ENCODE peak calls at places on chromosomes 13 and 19, in five cellular contexts. Y, E, I, J and C are unnamed samples.

GRCh38 chr19:29091127-29091526 is 121.8 kb downstream of the UQCRFS1 start:
- DNase-seq in I (no peak), J (no peak), Y (no peak), E (no peak), C (no peak)

GRCh38 chr13:78401833-78402232 is 201.5 kb downstream of the POU4F1 start:
- DNase-seq in Y (no peak), J (no peak), E (peak), I (no peak), C (no peak)

GRCh38 chr19:10580979-10581631 is 6.0 kb downstream of the AP1M2 start:
- DNase-seq in I (peak), Y (no peak), J (peak), E (peak), C (peak)

GRCh38 chr19:51514866-51515481 is 13.4 kb upstream of the SIGLEC12 start:
- DNase-seq in Y (peak), I (peak), E (peak), J (peak), C (no peak)

GRCh38 chr13:83295684-83296083 is 586.6 kb downstream of the SLITRK1 start:
- DNase-seq in J (no peak), Y (no peak), E (no peak), I (no peak), C (no peak)

GRCh38 chr13:106132216-106132615 is 403.2 kb downstream of the EFNB2 start:
- DNase-seq in I (no peak), J (no peak), E (no peak), Y (no peak), C (no peak)

GRCh38 chr19:33156354-33156753 is 24.4 kb downstream of the WDR88 start:
- DNase-seq in E (no peak), Y (no peak), J (no peak), I (peak), C (no peak)

GRCh38 chr19:50464348-50464747 is 12.0 kb upstream of the EMC10 start:
- DNase-seq in E (no peak), J (no peak), I (no peak), Y (no peak), C (no peak)

GRCh38 chr19:14325863-14326262 is 55.4 kb upstream of the ADGRE5 start:
- DNase-seq in J (no peak), Y (no peak), E (no peak), I (no peak), C (no peak)

GRCh38 chr19:39310558-39311311 is 9.9 kb downstream of the LRFN1 start:
- DNase-seq in I (no peak), J (peak), E (no peak), Y (no peak), C (no peak)

GRCh38 chr19:39308531-39309304 is 11.9 kb downstream of the LRFN1 start:
- DNase-seq in Y (no peak), J (peak), E (peak), I (no peak), C (peak)

GRCh38 chr19:39306075-39306474 is 9.9 kb downstream of the IFNL1 start:
- DNase-seq in J (no peak), I (no peak), Y (no peak), E (no peak), C (no peak)

GRCh38 chr19:39307233-39307821 is 11.1 kb downstream of the IFNL1 start:
- DNase-seq in Y (no peak), J (no peak), I (no peak), E (no peak), C (no peak)

DNA sequence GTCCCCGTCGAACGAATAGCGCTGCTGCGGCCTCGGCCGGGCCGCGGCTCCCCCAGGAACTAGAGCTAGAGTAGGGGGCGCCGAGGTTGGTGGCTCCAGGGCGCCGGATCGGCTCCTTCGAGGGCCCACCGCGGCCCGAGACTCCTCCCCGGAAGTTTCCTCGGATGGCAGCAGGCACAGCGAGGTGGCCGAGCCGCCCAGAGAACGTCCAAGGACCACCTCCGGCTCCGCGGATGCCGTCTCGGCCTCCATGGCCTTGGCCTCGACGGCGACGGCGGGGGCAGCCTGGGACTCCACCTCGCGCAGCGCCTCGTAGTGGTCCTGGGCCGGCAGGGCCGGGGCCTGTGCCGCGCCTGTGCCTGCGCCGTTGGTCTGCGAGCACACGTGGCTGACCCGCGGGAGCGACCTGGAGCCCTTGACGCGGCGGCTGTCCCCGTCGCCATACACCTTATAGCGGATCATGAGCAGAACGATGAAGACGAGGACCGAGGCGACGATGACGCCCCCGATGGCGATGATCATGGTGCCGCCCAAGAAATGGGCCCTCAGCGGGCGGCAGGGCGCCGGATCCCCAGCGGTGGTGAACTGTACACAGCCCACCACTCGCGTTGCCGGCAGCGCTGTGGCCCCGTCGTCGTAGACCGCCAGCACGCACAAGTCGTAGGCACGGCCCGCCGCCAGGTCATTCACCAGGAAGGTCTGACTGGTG is 11.8 kb downstream of the IFNL1 start:
- DNase-seq in I (no peak), E (no peak), J (no peak), Y (no peak), C (no peak)
- H3K4me2 ChIP-seq in I (no peak), E (no peak), J (no peak), Y (no peak), C (peak)

GRCh38 chr13:113756441-113757097 is 2.5 kb upstream of the TMEM255B start:
- DNase-seq in I (no peak), J (no peak), E (no peak), Y (no peak), C (no peak)
- TF ChIP-seq TAF1 in I (no peak), J (no peak), E (no peak), Y (no peak), C (no peak)

GRCh38 chr13:86510792-86511191 is 711.6 kb upstream of the SLITRK6 start:
- DNase-seq in I (no peak), E (no peak), J (no peak), Y (no peak), C (no peak)
- H3K4me2 ChIP-seq in I (no peak), E (no peak), J (no peak), Y (no peak), C (no peak)

GRCh38 chr13:33677215-33677614 is 140.7 kb upstream of the RFC3 start:
- DNase-seq in Y (no peak), J (no peak), I (no peak), E (no peak), C (no peak)

GRCh38 chr13:33676045-33676699 is 141.8 kb upstream of the RFC3 start:
- DNase-seq in E (no peak), I (peak), Y (no peak), J (no peak), C (no peak)

GRCh38 chr13:33678906-33679657 is 138.9 kb upstream of the RFC3 start:
- DNase-seq in E (no peak), J (peak), Y (peak), I (peak), C (no peak)

GRCh38 chr13:33678084-33678483 is 139.9 kb upstream of the RFC3 start:
- DNase-seq in I (no peak), E (no peak), J (peak), Y (no peak), C (no peak)

DNA sequence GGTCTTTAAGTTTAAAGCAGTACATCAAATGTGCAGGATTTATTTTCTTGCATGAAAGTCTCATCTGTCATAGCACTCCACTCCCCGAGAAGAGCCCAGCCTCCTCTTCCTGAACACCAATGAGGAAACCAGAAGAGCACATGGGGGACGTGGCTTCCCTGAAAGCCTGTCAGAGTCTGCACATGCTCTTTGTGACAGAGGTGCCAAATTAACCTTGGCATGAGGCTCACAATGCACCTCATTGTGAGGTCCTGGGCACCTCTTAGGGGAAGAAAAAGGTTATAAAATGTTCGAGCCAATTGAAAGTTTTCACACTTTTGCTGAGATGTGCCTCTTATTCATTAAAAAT is 141.3 kb upstream of the RFC3 start:
- DNase-seq in Y (no peak), E (peak), I (peak), J (no peak), C (no peak)
- TF ChIP-seq TAF1 in Y (no peak), E (no peak), I (no peak), J (no peak), C (no peak)

DNA sequence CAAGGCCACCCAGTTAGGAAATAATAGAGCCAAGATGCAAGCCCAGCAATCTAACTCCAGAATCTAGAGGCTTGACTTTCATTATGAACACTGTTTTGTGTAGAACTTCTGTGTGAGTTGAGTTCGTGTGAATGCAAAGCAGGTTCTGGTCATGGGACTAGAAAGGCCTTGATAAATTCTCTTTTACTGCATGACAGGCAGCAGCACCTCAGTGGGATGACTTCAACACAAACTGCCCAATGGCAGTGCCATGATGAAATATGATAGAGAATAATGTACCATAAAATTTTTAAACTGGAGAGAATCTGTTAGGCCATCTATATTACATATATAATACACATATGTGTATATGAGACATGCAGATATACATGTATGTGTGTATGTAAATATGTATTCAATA is 214.5 kb downstream of the KLF5 start:
- DNase-seq in J (no peak), E (no peak), I (no peak), Y (no peak), C (no peak)
- H3K4me2 ChIP-seq in J (no peak), E (no peak), I (no peak), Y (no peak), C (no peak)

GRCh38 chr19:41131186-41131585 is 17.0 kb downstream of the CYP2F1 start:
- DNase-seq in I (no peak), Y (no peak), J (no peak), E (no peak), C (no peak)
- TF ChIP-seq TAF1 in I (no peak), Y (no peak), J (no peak), E (no peak), C (no peak)

GRCh38 chr19:8580710-8581281 is 3.6 kb upstream of the MYO1F start:
- DNase-seq in E (peak), Y (no peak), J (peak), I (peak), C (peak)
- H3K4me2 ChIP-seq in E (no peak), Y (no peak), J (no peak), I (peak), C (no peak)

GRCh38 chr19:31675187-31675913 is 326.1 kb upstream of the TSHZ3 start:
- DNase-seq in J (no peak), I (no peak), Y (no peak), E (no peak), C (no peak)

GRCh38 chr19:31668916-31669315 is 319.7 kb upstream of the TSHZ3 start:
- DNase-seq in Y (no peak), I (no peak), E (no peak), J (no peak), C (no peak)

GRCh38 chr19:31674503-31675186 is 325.4 kb upstream of the TSHZ3 start:
- DNase-seq in I (no peak), Y (no peak), J (no peak), E (no peak), C (no peak)

GRCh38 chr19:31667106-31667505 is 317.9 kb upstream of the TSHZ3 start:
- DNase-seq in I (no peak), J (no peak), Y (no peak), E (no peak), C (no peak)

GRCh38 chr19:31670931-31671330 is 321.7 kb upstream of the TSHZ3 start:
- DNase-seq in Y (no peak), J (no peak), E (no peak), I (no peak), C (no peak)
- TF ChIP-seq TAF1 in Y (no peak), J (no peak), E (no peak), I (no peak), C (no peak)

GRCh38 chr13:25733061-25733491 is 318.7 kb downstream of the SHISA2 start:
- DNase-seq in Y (no peak), J (no peak), E (no peak), I (no peak), C (no peak)
- H3K4me2 ChIP-seq in Y (no peak), J (no peak), E (no peak), I (no peak), C (no peak)

GRCh38 chr13:98575009-98575866 is 1.7 kb downstream of the STK24 start:
- DNase-seq in E (no peak), Y (no peak), J (peak), I (no peak), C (no peak)

GRCh38 chr13:98576215-98576945 is 527 bp downstream of the STK24 start:
- DNase-seq in Y (no peak), J (peak), E (peak), I (no peak), C (no peak)

GRCh38 chr13:98570929-98571372 is 6.0 kb downstream of the STK24 start:
- DNase-seq in I (peak), E (no peak), J (peak), Y (peak), C (no peak)

GRCh38 chr13:98575876-98576214 is 1.1 kb downstream of the STK24 start:
- DNase-seq in E (no peak), J (no peak), Y (no peak), I (no peak), C (no peak)

DNA sequence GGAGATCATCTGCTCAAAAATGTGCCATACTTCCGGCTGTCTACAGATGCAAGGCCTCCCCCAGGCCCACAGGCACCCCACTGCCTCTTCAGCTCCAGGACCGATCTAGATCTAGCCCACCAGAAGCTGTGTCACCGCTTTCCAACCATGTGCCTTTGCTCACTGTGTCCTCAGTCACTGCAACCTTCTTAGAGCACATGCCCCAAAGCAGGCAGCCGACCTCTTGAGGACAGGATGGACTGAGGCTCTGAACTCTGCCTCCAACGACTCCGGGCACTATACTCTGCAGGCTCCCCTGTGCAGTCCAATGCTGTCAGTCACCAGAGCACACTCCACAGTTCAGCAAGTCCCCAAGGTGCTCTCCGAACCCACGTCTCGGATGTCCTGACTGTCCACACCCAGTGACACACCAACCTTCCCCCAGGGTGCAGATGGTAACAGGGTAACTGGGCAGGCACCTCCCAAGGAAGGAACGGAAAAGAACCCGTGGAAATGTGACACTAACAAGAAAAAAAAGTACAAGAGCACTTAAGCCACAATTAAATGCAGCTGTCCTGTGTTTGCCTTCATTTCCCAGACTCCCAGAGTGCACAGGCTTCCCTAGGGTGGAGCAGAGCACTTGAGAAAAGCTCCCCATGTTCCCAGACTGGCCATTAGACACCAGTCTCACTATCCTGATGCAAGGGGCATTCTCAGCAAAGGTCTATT is 4.8 kb downstream of the STK24 start:
- DNase-seq in J (peak), E (peak), Y (no peak), I (peak), C (no peak)
- TF ChIP-seq TAF1 in J (no peak), E (no peak), Y (no peak), I (no peak), C (no peak)